ENCODE peak calls at places on chromosomes 7 and 10, in five cellular contexts. A is astrocyte, C is fibroblast of lung, H is hepatocyte, D is MM.1S. Z is an unnamed sample.

GRCh38 chr10:20888620-20889337 is 8.3 kb downstream of the NEBL start:
- DNase-seq in A (no peak), C (peak), H (no peak), D (no peak), Z (peak)

GRCh38 chr10:103668351-103669242 is 175.1 kb downstream of the NEURL1 start:
- DNase-seq in A (no peak), C (peak), H (no peak), D (no peak), Z (no peak)

GRCh38 chr7:137492889-137493288 is 149.4 kb upstream of the PTN start:
- DNase-seq in A (no peak), C (no peak), H (no peak), D (no peak), Z (no peak)

GRCh38 chr7:149007615-149008014 is 20.7 kb downstream of the PDIA4 start:
- DNase-seq in A (no peak), C (no peak), H (no peak), D (no peak), Z (no peak)

GRCh38 chr7:5586279-5586962 is 162.8 kb upstream of the TNRC18 start:
- DNase-seq in A (no peak), C (no peak), H (no peak), D (no peak), Z (no peak)

GRCh38 chr10:79318369-79318768 is 28.9 kb upstream of the PPIF start:
- DNase-seq in A (no peak), C (no peak), H (no peak), D (no peak), Z (no peak)

GRCh38 chr10:111076191-111076681 is 593 bp upstream of the ADRA2A start:
- DNase-seq in A (peak), C (peak), H (peak), D (peak), Z (peak)

GRCh38 chr10:63003816-63004453 is 129.2 kb upstream of the NRBF2 start:
- DNase-seq in A (no peak), C (no peak), H (no peak), D (no peak), Z (peak)

GRCh38 chr10:119360181-119360921 is 153.0 kb downstream of the GRK5 start:
- DNase-seq in A (no peak), C (no peak), H (no peak), D (no peak), Z (peak)

GRCh38 chr7:76326646-76327233 is 24.3 kb downstream of the HSPB1 start:
- DNase-seq in A (peak), C (peak), H (no peak), D (no peak), Z (no peak)

GRCh38 chr7:88635149-88635548 is 124.4 kb upstream of the ZNF804B start:
- DNase-seq in A (no peak), C (no peak), H (no peak), D (no peak), Z (no peak)

GRCh38 chr7:116357776-116358670 is 141.5 kb upstream of the CAV2 start:
- DNase-seq in A (peak), C (peak), H (no peak), D (no peak), Z (no peak)

GRCh38 chr10:43263551-43264323 is 3.1 kb downstream of the RASGEF1A start:
- DNase-seq in A (no peak), C (no peak), H (no peak), D (no peak), Z (no peak)

GRCh38 chr7:148107741-148108140 is 482.8 kb upstream of the C7orf33 start:
- DNase-seq in A (no peak), C (no peak), H (no peak), D (no peak), Z (no peak)

GRCh38 chr7:37284805-37285211 is 163.9 kb downstream of the ELMO1 start:
- DNase-seq in A (no peak), C (peak), H (peak), D (peak), Z (peak)

GRCh38 chr10:34794835-34795234 is 20.3 kb downstream of the PARD3 start:
- DNase-seq in A (no peak), C (no peak), H (no peak), D (no peak), Z (no peak)

GRCh38 chr10:75497997-75498797 is 66.8 kb downstream of the LRMDA start:
- DNase-seq in A (peak), C (peak), H (peak), D (no peak), Z (no peak)

GRCh38 chr10:34716958-34717357 is 98.1 kb downstream of the PARD3 start:
- DNase-seq in A (peak), C (no peak), H (no peak), D (peak), Z (no peak)

GRCh38 chr10:49367600-49367999 is 28.3 kb downstream of the DRGX start:
- DNase-seq in A (no peak), C (no peak), H (no peak), D (no peak), Z (no peak)

GRCh38 chr10:70440296-70441160 is 953 bp downstream of the NODAL start:
- DNase-seq in A (no peak), C (no peak), H (no peak), D (no peak), Z (no peak)

GRCh38 chr7:133391220-133391619 is 138.3 kb downstream of the EXOC4 start:
- DNase-seq in A (no peak), C (no peak), H (no peak), D (no peak), Z (no peak)

GRCh38 chr10:2051108-2051507 is 313.8 kb upstream of the ADARB2 start:
- DNase-seq in A (no peak), C (no peak), H (no peak), D (no peak), Z (no peak)

GRCh38 chr10:29392376-29393021 is 103.6 kb downstream of the LYZL1 start:
- DNase-seq in A (no peak), C (peak), H (peak), D (no peak), Z (peak)

GRCh38 chr7:129607471-129608120 is 3.9 kb upstream of the NRF1 start:
- DNase-seq in A (no peak), C (peak), H (peak), D (peak), Z (peak)

GRCh38 chr10:108303149-108303548 is 1138.6 kb upstream of the SORCS1 start:
- DNase-seq in A (peak), C (no peak), H (no peak), D (no peak), Z (no peak)

GRCh38 chr7:133682364-133683181 is 429.7 kb downstream of the EXOC4 start:
- DNase-seq in A (no peak), C (no peak), H (no peak), D (no peak), Z (no peak)

GRCh38 chr10:124708246-124708779 is 35.9 kb downstream of the FAM53B start:
- DNase-seq in A (no peak), C (peak), H (no peak), D (no peak), Z (no peak)

GRCh38 chr10:51423121-51423452 is 276.3 kb downstream of the CSTF2T start:
- DNase-seq in A (no peak), C (no peak), H (no peak), D (no peak), Z (no peak)

GRCh38 chr7:101984141-101984879 is 166.9 kb downstream of the CUX1 start:
- DNase-seq in A (no peak), C (no peak), H (no peak), D (no peak), Z (no peak)

GRCh38 chr10:125148021-125148439 is 12.3 kb downstream of the CTBP2 start:
- DNase-seq in A (no peak), C (peak), H (peak), D (no peak), Z (peak)

GRCh38 chr7:45089314-45089891 is 634 bp upstream of the NACAD start:
- DNase-seq in A (peak), C (peak), H (peak), D (no peak), Z (peak)

GRCh38 chr10:118565301-118566075 is 30.0 kb downstream of the PRLHR start:
- DNase-seq in A (no peak), C (no peak), H (no peak), D (no peak), Z (no peak)

GRCh38 chr10:103145860-103146466 is 47.1 kb downstream of the NT5C2 start:
- DNase-seq in A (peak), C (peak), H (peak), D (no peak), Z (peak)

GRCh38 chr10:110432084-110432483 is 65.6 kb upstream of the DUSP5 start:
- DNase-seq in A (no peak), C (no peak), H (no peak), D (no peak), Z (no peak)

GRCh38 chr7:46960974-46961373 is 620.9 kb downstream of the TNS3 start:
- DNase-seq in A (peak), C (no peak), H (no peak), D (no peak), Z (no peak)

GRCh38 chr7:150405584-150406310 is 26.6 kb downstream of the ZNF775 start:
- DNase-seq in A (peak), C (no peak), H (peak), D (peak), Z (no peak)

GRCh38 chr10:76576276-76576962 is 1061.2 kb downstream of the KCNMA1 start:
- DNase-seq in A (peak), C (peak), H (no peak), D (no peak), Z (no peak)

GRCh38 chr7:2843711-2844152 is 376 bp downstream of the GNA12 start:
- DNase-seq in A (peak), C (peak), H (peak), D (peak), Z (peak)

GRCh38 chr7:112023786-112024185 is 182.4 kb downstream of the DOCK4 start:
- DNase-seq in A (no peak), C (no peak), H (no peak), D (no peak), Z (no peak)

GRCh38 chr10:24207781-24208611 is 942 bp upstream of the KIAA1217 start:
- DNase-seq in A (peak), C (peak), H (peak), D (no peak), Z (peak)
- H3K4me3 ChIP-seq in A (peak), C (no peak), H (peak), D (no peak), Z (peak)

GRCh38 chr10:101043356-101043707 is 12.3 kb downstream of the SFXN3 start:
- DNase-seq in A (no peak), C (no peak), H (no peak), D (no peak), Z (no peak)

GRCh38 chr10:101044117-101044516 is 13.1 kb downstream of the SFXN3 start:
- DNase-seq in A (no peak), C (no peak), H (no peak), D (no peak), Z (no peak)

GRCh38 chr10:101042118-101042517 is 11.1 kb downstream of the SFXN3 start:
- DNase-seq in A (no peak), C (no peak), H (no peak), D (no peak), Z (no peak)

GRCh38 chr10:101041252-101041761 is 10.3 kb downstream of the SFXN3 start:
- DNase-seq in A (peak), C (peak), H (peak), D (peak), Z (peak)

GRCh38 chr10:101042667-101043355 is 11.8 kb downstream of the SFXN3 start:
- DNase-seq in A (peak), C (peak), H (peak), D (peak), Z (peak)
- TF ChIP-seq EZH2 in A (no peak), C (no peak), H (no peak), D (no peak), Z (no peak)

GRCh38 chr7:18684899-18685298 is 189.3 kb downstream of the HDAC9 start:
- DNase-seq in A (peak), C (no peak), H (no peak), D (no peak), Z (no peak)

GRCh38 chr7:18693826-18694225 is 198.3 kb downstream of the HDAC9 start:
- DNase-seq in A (no peak), C (no peak), H (no peak), D (no peak), Z (no peak)

GRCh38 chr7:18685961-18686360 is 190.4 kb downstream of the HDAC9 start:
- DNase-seq in A (peak), C (peak), H (no peak), D (no peak), Z (no peak)

GRCh38 chr7:18693401-18693800 is 197.9 kb downstream of the HDAC9 start:
- DNase-seq in A (peak), C (peak), H (peak), D (no peak), Z (peak)

GRCh38 chr7:18689535-18689934 is 194.0 kb downstream of the HDAC9 start:
- DNase-seq in A (peak), C (no peak), H (no peak), D (no peak), Z (no peak)
- H3K27ac ChIP-seq in A (no peak), C (no peak), H (no peak), D (no peak), Z (no peak)

GRCh38 chr7:128112018-128112780 is 81.0 kb upstream of the LRRC4 start:
- DNase-seq in A (no peak), C (no peak), H (no peak), D (peak), Z (no peak)
- H3K4me3 ChIP-seq in A (no peak), C (no peak), H (no peak), D (peak), Z (no peak)

GRCh38 chr10:77932016-77932715 is 5.6 kb upstream of the DLG5 start:
- DNase-seq in A (no peak), C (no peak), H (no peak), D (no peak), Z (no peak)

GRCh38 chr10:77926566-77927342 is at the start of gene DLG5:
- DNase-seq in A (no peak), C (peak), H (peak), D (peak), Z (peak)

GRCh38 chr10:77925795-77926565 is 575 bp downstream of the DLG5 start:
- DNase-seq in A (no peak), C (peak), H (peak), D (peak), Z (peak)

GRCh38 chr10:77925410-77925794 is 1.2 kb downstream of the DLG5 start:
- DNase-seq in A (no peak), C (peak), H (peak), D (no peak), Z (peak)

GRCh38 chr10:77927343-77928256 is 1.0 kb upstream of the DLG5 start:
- DNase-seq in A (no peak), C (peak), H (peak), D (no peak), Z (peak)
- TF ChIP-seq EZH2 in A (no peak), C (peak), H (no peak), D (no peak), Z (no peak)

Z was measured in A673.